ENCODE peak calls at places on chromosomes 2 and 18, in ten cellular contexts. One of them, this sample, is unnamed.

GRCh38 chr18:75275226-75275625 is 64.6 kb downstream of the TSHZ1 start:
- DNase-seq in hepatic stellate cell: no peak
- DNase-seq in stromal cell of bone marrow: no peak
- DNase-seq in CD4-positive, alpha-beta T cell: no peak
- DNase-seq in NCI-H1694: no peak
- DNase-seq in nephron progenitor cell: no peak
- DNase-seq in cerebellum: no peak
- DNase-seq in GM18507: no peak
- DNase-seq in posterior cingulate gyrus: no peak
- DNase-seq in WTC11: no peak
- DNase-seq in this sample: no peak

GRCh38 chr2:69798466-69798908 is 31.0 kb upstream of the GMCL1 start:
- DNase-seq in hepatic stellate cell: no peak
- DNase-seq in stromal cell of bone marrow: no peak
- DNase-seq in CD4-positive, alpha-beta T cell: no peak
- DNase-seq in NCI-H1694: no peak
- DNase-seq in nephron progenitor cell: peak; percentile 24
- DNase-seq in cerebellum: no peak
- DNase-seq in GM18507: no peak
- DNase-seq in posterior cingulate gyrus: no peak
- DNase-seq in WTC11: no peak
- DNase-seq in this sample: no peak

GRCh38 chr2:234502285-234502918 is 5.5 kb upstream of the ARL4C start:
- DNase-seq in hepatic stellate cell: peak; percentile 44
- DNase-seq in stromal cell of bone marrow: peak; percentile 76
- DNase-seq in CD4-positive, alpha-beta T cell: no peak
- DNase-seq in NCI-H1694: no peak
- DNase-seq in nephron progenitor cell: no peak
- DNase-seq in cerebellum: no peak
- DNase-seq in GM18507: no peak
- DNase-seq in posterior cingulate gyrus: no peak
- DNase-seq in WTC11: no peak
- DNase-seq in this sample: peak; percentile 30

GRCh38 chr2:42788-43187 is 3.5 kb downstream of the FAM110C start:
- DNase-seq in hepatic stellate cell: no peak
- DNase-seq in stromal cell of bone marrow: no peak
- DNase-seq in CD4-positive, alpha-beta T cell: no peak
- DNase-seq in NCI-H1694: no peak
- DNase-seq in nephron progenitor cell: no peak
- DNase-seq in cerebellum: no peak
- DNase-seq in GM18507: no peak
- DNase-seq in posterior cingulate gyrus: no peak
- DNase-seq in WTC11: no peak
- DNase-seq in this sample: no peak

GRCh38 chr2:26274058-26274613 is 29.4 kb downstream of the HADHB start:
- DNase-seq in hepatic stellate cell: peak; percentile 35
- DNase-seq in stromal cell of bone marrow: peak; percentile 95
- DNase-seq in CD4-positive, alpha-beta T cell: no peak
- DNase-seq in NCI-H1694: no peak
- DNase-seq in nephron progenitor cell: no peak
- DNase-seq in cerebellum: no peak
- DNase-seq in GM18507: no peak
- DNase-seq in posterior cingulate gyrus: no peak
- DNase-seq in WTC11: no peak
- DNase-seq in this sample: peak; percentile 97

GRCh38 chr18:79064228-79064627 is 5.0 kb upstream of the ATP9B start:
- DNase-seq in hepatic stellate cell: no peak
- DNase-seq in stromal cell of bone marrow: no peak
- DNase-seq in CD4-positive, alpha-beta T cell: no peak
- DNase-seq in NCI-H1694: no peak
- DNase-seq in nephron progenitor cell: no peak
- DNase-seq in cerebellum: no peak
- DNase-seq in GM18507: no peak
- DNase-seq in posterior cingulate gyrus: no peak
- DNase-seq in WTC11: no peak
- DNase-seq in this sample: no peak

GRCh38 chr18:63162271-63163014 is 157.1 kb downstream of the BCL2 start:
- DNase-seq in hepatic stellate cell: peak; percentile 34
- DNase-seq in stromal cell of bone marrow: no peak
- DNase-seq in CD4-positive, alpha-beta T cell: no peak
- DNase-seq in NCI-H1694: no peak
- DNase-seq in nephron progenitor cell: no peak
- DNase-seq in cerebellum: no peak
- DNase-seq in GM18507: no peak
- DNase-seq in posterior cingulate gyrus: no peak
- DNase-seq in WTC11: no peak
- DNase-seq in this sample: no peak

GRCh38 chr2:219446101-219446504 is 11.5 kb downstream of the SPEG start:
- DNase-seq in hepatic stellate cell: peak; percentile 91
- DNase-seq in stromal cell of bone marrow: no peak
- DNase-seq in CD4-positive, alpha-beta T cell: no peak
- DNase-seq in NCI-H1694: peak; percentile 22
- DNase-seq in nephron progenitor cell: no peak
- DNase-seq in cerebellum: peak; percentile 87
- DNase-seq in GM18507: no peak
- DNase-seq in posterior cingulate gyrus: peak; percentile 92
- DNase-seq in WTC11: peak; percentile 20
- DNase-seq in this sample: no peak

GRCh38 chr2:140234176-140234575 is 1454.0 kb upstream of the NXPH2 start:
- DNase-seq in hepatic stellate cell: no peak
- DNase-seq in stromal cell of bone marrow: no peak
- DNase-seq in CD4-positive, alpha-beta T cell: no peak
- DNase-seq in NCI-H1694: no peak
- DNase-seq in nephron progenitor cell: no peak
- DNase-seq in cerebellum: no peak
- DNase-seq in GM18507: no peak
- DNase-seq in posterior cingulate gyrus: no peak
- DNase-seq in WTC11: no peak
- DNase-seq in this sample: no peak

GRCh38 chr2:188833331-188833730 is 140.8 kb upstream of the COL3A1 start:
- DNase-seq in hepatic stellate cell: no peak
- DNase-seq in stromal cell of bone marrow: no peak
- DNase-seq in CD4-positive, alpha-beta T cell: no peak
- DNase-seq in NCI-H1694: no peak
- DNase-seq in nephron progenitor cell: no peak
- DNase-seq in cerebellum: no peak
- DNase-seq in GM18507: no peak
- DNase-seq in posterior cingulate gyrus: no peak
- DNase-seq in WTC11: no peak
- DNase-seq in this sample: no peak

GRCh38 chr2:120499784-120500495 is 154.0 kb downstream of the INHBB start:
- DNase-seq in hepatic stellate cell: no peak
- DNase-seq in stromal cell of bone marrow: no peak
- DNase-seq in CD4-positive, alpha-beta T cell: no peak
- DNase-seq in NCI-H1694: no peak
- DNase-seq in nephron progenitor cell: no peak
- DNase-seq in cerebellum: no peak
- DNase-seq in GM18507: no peak
- DNase-seq in posterior cingulate gyrus: peak; percentile 84
- DNase-seq in WTC11: no peak
- DNase-seq in this sample: no peak

This sample was measured in GM04503.